ENCODE peak calls at places on chromosome 20, in six cellular contexts. One of them, this sample, is unnamed.

GRCh38 chr20:47677314-47678129 is 107.8 kb downstream of the SULF2 start:
- DNase-seq in stimulated activated CD4-positive, alpha-beta T cell treated with anti-CD3 and anti-CD28 coated beads, Interleukin-15, amount 100 ng/mL, for 1 hour: no peak
- DNase-seq in HAP-1: peak
- DNase-seq in tibial artery: peak
- DNase-seq in NCI-H2081: peak
- DNase-seq in activated T-helper 1 cell treated with anti-CD3 and anti-CD28 coated beads, Interleukin-12 subunit alpha, Interleukin-12 subunit beta, Interleukin-2, Interleukin-4 antibody, amounts not matched to agents 30 ng/mL and 10 ng/mL and 1 ng/mL, durations not matched to agents 14 hours and 24 hours and 36 hours: peak
- DNase-seq in this sample: no peak

GRCh38 chr20:10511507-10512231 is 76.6 kb downstream of the SLX4IP start:
- DNase-seq in stimulated activated CD4-positive, alpha-beta T cell treated with anti-CD3 and anti-CD28 coated beads, Interleukin-15, amount 100 ng/mL, for 1 hour: peak
- DNase-seq in HAP-1: peak
- DNase-seq in tibial artery: peak
- DNase-seq in NCI-H2081: no peak
- DNase-seq in activated T-helper 1 cell treated with anti-CD3 and anti-CD28 coated beads, Interleukin-12 subunit alpha, Interleukin-12 subunit beta, Interleukin-2, Interleukin-4 antibody, amounts not matched to agents 30 ng/mL and 10 ng/mL and 1 ng/mL, durations not matched to agents 14 hours and 24 hours and 36 hours: peak
- DNase-seq in this sample: peak

GRCh38 chr20:43825635-43826034 is 89.0 kb upstream of the TOX2 start:
- DNase-seq in stimulated activated CD4-positive, alpha-beta T cell treated with anti-CD3 and anti-CD28 coated beads, Interleukin-15, amount 100 ng/mL, for 1 hour: no peak
- DNase-seq in HAP-1: no peak
- DNase-seq in tibial artery: no peak
- DNase-seq in NCI-H2081: no peak
- DNase-seq in activated T-helper 1 cell treated with anti-CD3 and anti-CD28 coated beads, Interleukin-12 subunit alpha, Interleukin-12 subunit beta, Interleukin-2, Interleukin-4 antibody, amounts not matched to agents 30 ng/mL and 10 ng/mL and 1 ng/mL, durations not matched to agents 14 hours and 24 hours and 36 hours: no peak
- DNase-seq in this sample: no peak

GRCh38 chr20:14401479-14402138 is 64.2 kb upstream of the FLRT3 start:
- DNase-seq in stimulated activated CD4-positive, alpha-beta T cell treated with anti-CD3 and anti-CD28 coated beads, Interleukin-15, amount 100 ng/mL, for 1 hour: no peak
- DNase-seq in HAP-1: no peak
- DNase-seq in tibial artery: no peak
- DNase-seq in NCI-H2081: peak
- DNase-seq in activated T-helper 1 cell treated with anti-CD3 and anti-CD28 coated beads, Interleukin-12 subunit alpha, Interleukin-12 subunit beta, Interleukin-2, Interleukin-4 antibody, amounts not matched to agents 30 ng/mL and 10 ng/mL and 1 ng/mL, durations not matched to agents 14 hours and 24 hours and 36 hours: no peak
- DNase-seq in this sample: no peak

GRCh38 chr20:5630071-5630470 is 120.1 kb upstream of the SHLD1 start:
- DNase-seq in stimulated activated CD4-positive, alpha-beta T cell treated with anti-CD3 and anti-CD28 coated beads, Interleukin-15, amount 100 ng/mL, for 1 hour: no peak
- DNase-seq in HAP-1: no peak
- DNase-seq in tibial artery: no peak
- DNase-seq in NCI-H2081: no peak
- DNase-seq in activated T-helper 1 cell treated with anti-CD3 and anti-CD28 coated beads, Interleukin-12 subunit alpha, Interleukin-12 subunit beta, Interleukin-2, Interleukin-4 antibody, amounts not matched to agents 30 ng/mL and 10 ng/mL and 1 ng/mL, durations not matched to agents 14 hours and 24 hours and 36 hours: no peak
- DNase-seq in this sample: no peak

GRCh38 chr20:44409132-44409600 is 53.7 kb downstream of the HNF4A start:
- DNase-seq in stimulated activated CD4-positive, alpha-beta T cell treated with anti-CD3 and anti-CD28 coated beads, Interleukin-15, amount 100 ng/mL, for 1 hour: no peak
- DNase-seq in HAP-1: no peak
- DNase-seq in tibial artery: no peak
- DNase-seq in NCI-H2081: no peak
- DNase-seq in activated T-helper 1 cell treated with anti-CD3 and anti-CD28 coated beads, Interleukin-12 subunit alpha, Interleukin-12 subunit beta, Interleukin-2, Interleukin-4 antibody, amounts not matched to agents 30 ng/mL and 10 ng/mL and 1 ng/mL, durations not matched to agents 14 hours and 24 hours and 36 hours: no peak
- DNase-seq in this sample: no peak

GRCh38 chr20:278181-278580 is 12.4 kb downstream of the C20orf96 start:
- DNase-seq in stimulated activated CD4-positive, alpha-beta T cell treated with anti-CD3 and anti-CD28 coated beads, Interleukin-15, amount 100 ng/mL, for 1 hour: no peak
- DNase-seq in HAP-1: no peak
- DNase-seq in tibial artery: peak
- DNase-seq in NCI-H2081: no peak
- DNase-seq in activated T-helper 1 cell treated with anti-CD3 and anti-CD28 coated beads, Interleukin-12 subunit alpha, Interleukin-12 subunit beta, Interleukin-2, Interleukin-4 antibody, amounts not matched to agents 30 ng/mL and 10 ng/mL and 1 ng/mL, durations not matched to agents 14 hours and 24 hours and 36 hours: no peak
- DNase-seq in this sample: no peak

GRCh38 chr20:34566978-34567884 is 8.7 kb downstream of the MAP1LC3A start:
- DNase-seq in stimulated activated CD4-positive, alpha-beta T cell treated with anti-CD3 and anti-CD28 coated beads, Interleukin-15, amount 100 ng/mL, for 1 hour: no peak
- DNase-seq in HAP-1: no peak
- DNase-seq in tibial artery: no peak
- DNase-seq in NCI-H2081: no peak
- DNase-seq in activated T-helper 1 cell treated with anti-CD3 and anti-CD28 coated beads, Interleukin-12 subunit alpha, Interleukin-12 subunit beta, Interleukin-2, Interleukin-4 antibody, amounts not matched to agents 30 ng/mL and 10 ng/mL and 1 ng/mL, durations not matched to agents 14 hours and 24 hours and 36 hours: no peak
- DNase-seq in this sample: no peak

GRCh38 chr20:4183361-4183760 is 168.0 kb upstream of the RNF24 start:
- DNase-seq in stimulated activated CD4-positive, alpha-beta T cell treated with anti-CD3 and anti-CD28 coated beads, Interleukin-15, amount 100 ng/mL, for 1 hour: no peak
- DNase-seq in HAP-1: no peak
- DNase-seq in tibial artery: no peak
- DNase-seq in NCI-H2081: no peak
- DNase-seq in activated T-helper 1 cell treated with anti-CD3 and anti-CD28 coated beads, Interleukin-12 subunit alpha, Interleukin-12 subunit beta, Interleukin-2, Interleukin-4 antibody, amounts not matched to agents 30 ng/mL and 10 ng/mL and 1 ng/mL, durations not matched to agents 14 hours and 24 hours and 36 hours: no peak
- DNase-seq in this sample: no peak

GRCh38 chr20:25254571-25254970 is 6.7 kb downstream of the PYGB start:
- DNase-seq in stimulated activated CD4-positive, alpha-beta T cell treated with anti-CD3 and anti-CD28 coated beads, Interleukin-15, amount 100 ng/mL, for 1 hour: no peak
- DNase-seq in HAP-1: no peak
- DNase-seq in tibial artery: no peak
- DNase-seq in NCI-H2081: no peak
- DNase-seq in activated T-helper 1 cell treated with anti-CD3 and anti-CD28 coated beads, Interleukin-12 subunit alpha, Interleukin-12 subunit beta, Interleukin-2, Interleukin-4 antibody, amounts not matched to agents 30 ng/mL and 10 ng/mL and 1 ng/mL, durations not matched to agents 14 hours and 24 hours and 36 hours: no peak
- DNase-seq in this sample: no peak

GRCh38 chr20:52313335-52313963 is 121.9 kb upstream of the ZFP64 start:
- DNase-seq in stimulated activated CD4-positive, alpha-beta T cell treated with anti-CD3 and anti-CD28 coated beads, Interleukin-15, amount 100 ng/mL, for 1 hour: no peak
- DNase-seq in HAP-1: peak
- DNase-seq in tibial artery: no peak
- DNase-seq in NCI-H2081: peak
- DNase-seq in activated T-helper 1 cell treated with anti-CD3 and anti-CD28 coated beads, Interleukin-12 subunit alpha, Interleukin-12 subunit beta, Interleukin-2, Interleukin-4 antibody, amounts not matched to agents 30 ng/mL and 10 ng/mL and 1 ng/mL, durations not matched to agents 14 hours and 24 hours and 36 hours: no peak
- DNase-seq in this sample: no peak

GRCh38 chr20:45361794-45362193 is 1.2 kb upstream of the SYS1 start:
- DNase-seq in stimulated activated CD4-positive, alpha-beta T cell treated with anti-CD3 and anti-CD28 coated beads, Interleukin-15, amount 100 ng/mL, for 1 hour: no peak
- DNase-seq in HAP-1: no peak
- DNase-seq in tibial artery: no peak
- DNase-seq in NCI-H2081: no peak
- DNase-seq in activated T-helper 1 cell treated with anti-CD3 and anti-CD28 coated beads, Interleukin-12 subunit alpha, Interleukin-12 subunit beta, Interleukin-2, Interleukin-4 antibody, amounts not matched to agents 30 ng/mL and 10 ng/mL and 1 ng/mL, durations not matched to agents 14 hours and 24 hours and 36 hours: no peak
- DNase-seq in this sample: no peak

GRCh38 chr20:62704341-62704948 is 4.2 kb upstream of the NTSR1 start:
- DNase-seq in stimulated activated CD4-positive, alpha-beta T cell treated with anti-CD3 and anti-CD28 coated beads, Interleukin-15, amount 100 ng/mL, for 1 hour: no peak
- DNase-seq in HAP-1: peak
- DNase-seq in tibial artery: peak
- DNase-seq in NCI-H2081: peak
- DNase-seq in activated T-helper 1 cell treated with anti-CD3 and anti-CD28 coated beads, Interleukin-12 subunit alpha, Interleukin-12 subunit beta, Interleukin-2, Interleukin-4 antibody, amounts not matched to agents 30 ng/mL and 10 ng/mL and 1 ng/mL, durations not matched to agents 14 hours and 24 hours and 36 hours: no peak
- DNase-seq in this sample: peak

GRCh38 chr20:13788167-13788834 is 3.5 kb downstream of the NDUFAF5 start:
- DNase-seq in stimulated activated CD4-positive, alpha-beta T cell treated with anti-CD3 and anti-CD28 coated beads, Interleukin-15, amount 100 ng/mL, for 1 hour: no peak
- DNase-seq in HAP-1: peak
- DNase-seq in tibial artery: no peak
- DNase-seq in NCI-H2081: peak
- DNase-seq in activated T-helper 1 cell treated with anti-CD3 and anti-CD28 coated beads, Interleukin-12 subunit alpha, Interleukin-12 subunit beta, Interleukin-2, Interleukin-4 antibody, amounts not matched to agents 30 ng/mL and 10 ng/mL and 1 ng/mL, durations not matched to agents 14 hours and 24 hours and 36 hours: no peak
- DNase-seq in this sample: no peak

GRCh38 chr20:15882553-15882952 is 690.7 kb downstream of the KIF16B start:
- DNase-seq in stimulated activated CD4-positive, alpha-beta T cell treated with anti-CD3 and anti-CD28 coated beads, Interleukin-15, amount 100 ng/mL, for 1 hour: no peak
- DNase-seq in HAP-1: no peak
- DNase-seq in tibial artery: no peak
- DNase-seq in NCI-H2081: no peak
- DNase-seq in activated T-helper 1 cell treated with anti-CD3 and anti-CD28 coated beads, Interleukin-12 subunit alpha, Interleukin-12 subunit beta, Interleukin-2, Interleukin-4 antibody, amounts not matched to agents 30 ng/mL and 10 ng/mL and 1 ng/mL, durations not matched to agents 14 hours and 24 hours and 36 hours: no peak
- DNase-seq in this sample: no peak

GRCh38 chr20:40579701-40580100 is 109.3 kb downstream of the MAFB start:
- DNase-seq in stimulated activated CD4-positive, alpha-beta T cell treated with anti-CD3 and anti-CD28 coated beads, Interleukin-15, amount 100 ng/mL, for 1 hour: no peak
- DNase-seq in HAP-1: no peak
- DNase-seq in tibial artery: no peak
- DNase-seq in NCI-H2081: no peak
- DNase-seq in activated T-helper 1 cell treated with anti-CD3 and anti-CD28 coated beads, Interleukin-12 subunit alpha, Interleukin-12 subunit beta, Interleukin-2, Interleukin-4 antibody, amounts not matched to agents 30 ng/mL and 10 ng/mL and 1 ng/mL, durations not matched to agents 14 hours and 24 hours and 36 hours: no peak
- DNase-seq in this sample: no peak

GRCh38 chr20:36666181-36666740 is 20.3 kb upstream of the SLA2 start:
- DNase-seq in stimulated activated CD4-positive, alpha-beta T cell treated with anti-CD3 and anti-CD28 coated beads, Interleukin-15, amount 100 ng/mL, for 1 hour: no peak
- DNase-seq in HAP-1: no peak
- DNase-seq in tibial artery: no peak
- DNase-seq in NCI-H2081: no peak
- DNase-seq in activated T-helper 1 cell treated with anti-CD3 and anti-CD28 coated beads, Interleukin-12 subunit alpha, Interleukin-12 subunit beta, Interleukin-2, Interleukin-4 antibody, amounts not matched to agents 30 ng/mL and 10 ng/mL and 1 ng/mL, durations not matched to agents 14 hours and 24 hours and 36 hours: no peak
- DNase-seq in this sample: no peak

GRCh38 chr20:54167909-54168872 is 5.6 kb downstream of the CYP24A1 start:
- DNase-seq in stimulated activated CD4-positive, alpha-beta T cell treated with anti-CD3 and anti-CD28 coated beads, Interleukin-15, amount 100 ng/mL, for 1 hour: no peak
- DNase-seq in HAP-1: no peak
- DNase-seq in tibial artery: no peak
- DNase-seq in NCI-H2081: no peak
- DNase-seq in activated T-helper 1 cell treated with anti-CD3 and anti-CD28 coated beads, Interleukin-12 subunit alpha, Interleukin-12 subunit beta, Interleukin-2, Interleukin-4 antibody, amounts not matched to agents 30 ng/mL and 10 ng/mL and 1 ng/mL, durations not matched to agents 14 hours and 24 hours and 36 hours: no peak
- DNase-seq in this sample: no peak

GRCh38 chr20:53866787-53867740 is 203.3 kb downstream of the BCAS1 start:
- DNase-seq in stimulated activated CD4-positive, alpha-beta T cell treated with anti-CD3 and anti-CD28 coated beads, Interleukin-15, amount 100 ng/mL, for 1 hour: no peak
- DNase-seq in HAP-1: peak
- DNase-seq in tibial artery: no peak
- DNase-seq in NCI-H2081: no peak
- DNase-seq in activated T-helper 1 cell treated with anti-CD3 and anti-CD28 coated beads, Interleukin-12 subunit alpha, Interleukin-12 subunit beta, Interleukin-2, Interleukin-4 antibody, amounts not matched to agents 30 ng/mL and 10 ng/mL and 1 ng/mL, durations not matched to agents 14 hours and 24 hours and 36 hours: no peak
- DNase-seq in this sample: no peak

GRCh38 chr20:776165-776564 is 7.9 kb upstream of the SLC52A3 start:
- DNase-seq in stimulated activated CD4-positive, alpha-beta T cell treated with anti-CD3 and anti-CD28 coated beads, Interleukin-15, amount 100 ng/mL, for 1 hour: no peak
- DNase-seq in HAP-1: no peak
- DNase-seq in tibial artery: no peak
- DNase-seq in NCI-H2081: no peak
- DNase-seq in activated T-helper 1 cell treated with anti-CD3 and anti-CD28 coated beads, Interleukin-12 subunit alpha, Interleukin-12 subunit beta, Interleukin-2, Interleukin-4 antibody, amounts not matched to agents 30 ng/mL and 10 ng/mL and 1 ng/mL, durations not matched to agents 14 hours and 24 hours and 36 hours: no peak
- DNase-seq in this sample: no peak

GRCh38 chr20:49872056-49872455 is 43.3 kb downstream of the SPATA2 start:
- DNase-seq in stimulated activated CD4-positive, alpha-beta T cell treated with anti-CD3 and anti-CD28 coated beads, Interleukin-15, amount 100 ng/mL, for 1 hour: no peak
- DNase-seq in HAP-1: no peak
- DNase-seq in tibial artery: no peak
- DNase-seq in NCI-H2081: no peak
- DNase-seq in activated T-helper 1 cell treated with anti-CD3 and anti-CD28 coated beads, Interleukin-12 subunit alpha, Interleukin-12 subunit beta, Interleukin-2, Interleukin-4 antibody, amounts not matched to agents 30 ng/mL and 10 ng/mL and 1 ng/mL, durations not matched to agents 14 hours and 24 hours and 36 hours: no peak
- DNase-seq in this sample: no peak

GRCh38 chr20:14507711-14508110 is 170.3 kb upstream of the FLRT3 start:
- DNase-seq in stimulated activated CD4-positive, alpha-beta T cell treated with anti-CD3 and anti-CD28 coated beads, Interleukin-15, amount 100 ng/mL, for 1 hour: no peak
- DNase-seq in HAP-1: no peak
- DNase-seq in tibial artery: no peak
- DNase-seq in NCI-H2081: no peak
- DNase-seq in activated T-helper 1 cell treated with anti-CD3 and anti-CD28 coated beads, Interleukin-12 subunit alpha, Interleukin-12 subunit beta, Interleukin-2, Interleukin-4 antibody, amounts not matched to agents 30 ng/mL and 10 ng/mL and 1 ng/mL, durations not matched to agents 14 hours and 24 hours and 36 hours: no peak
- DNase-seq in this sample: no peak

GRCh38 chr20:4134861-4135379 is 119.6 kb upstream of the RNF24 start:
- DNase-seq in stimulated activated CD4-positive, alpha-beta T cell treated with anti-CD3 and anti-CD28 coated beads, Interleukin-15, amount 100 ng/mL, for 1 hour: no peak
- DNase-seq in HAP-1: no peak
- DNase-seq in tibial artery: no peak
- DNase-seq in NCI-H2081: no peak
- DNase-seq in activated T-helper 1 cell treated with anti-CD3 and anti-CD28 coated beads, Interleukin-12 subunit alpha, Interleukin-12 subunit beta, Interleukin-2, Interleukin-4 antibody, amounts not matched to agents 30 ng/mL and 10 ng/mL and 1 ng/mL, durations not matched to agents 14 hours and 24 hours and 36 hours: no peak
- DNase-seq in this sample: no peak

GRCh38 chr20:33262658-33263065 is 20.4 kb upstream of the BPIFB1 start:
- DNase-seq in stimulated activated CD4-positive, alpha-beta T cell treated with anti-CD3 and anti-CD28 coated beads, Interleukin-15, amount 100 ng/mL, for 1 hour: no peak
- DNase-seq in HAP-1: peak
- DNase-seq in tibial artery: peak
- DNase-seq in NCI-H2081: peak
- DNase-seq in activated T-helper 1 cell treated with anti-CD3 and anti-CD28 coated beads, Interleukin-12 subunit alpha, Interleukin-12 subunit beta, Interleukin-2, Interleukin-4 antibody, amounts not matched to agents 30 ng/mL and 10 ng/mL and 1 ng/mL, durations not matched to agents 14 hours and 24 hours and 36 hours: no peak
- DNase-seq in this sample: peak

GRCh38 chr20:21259346-21259745 is 43.8 kb upstream of the XRN2 start:
- DNase-seq in stimulated activated CD4-positive, alpha-beta T cell treated with anti-CD3 and anti-CD28 coated beads, Interleukin-15, amount 100 ng/mL, for 1 hour: no peak
- DNase-seq in HAP-1: no peak
- DNase-seq in tibial artery: no peak
- DNase-seq in NCI-H2081: no peak
- DNase-seq in activated T-helper 1 cell treated with anti-CD3 and anti-CD28 coated beads, Interleukin-12 subunit alpha, Interleukin-12 subunit beta, Interleukin-2, Interleukin-4 antibody, amounts not matched to agents 30 ng/mL and 10 ng/mL and 1 ng/mL, durations not matched to agents 14 hours and 24 hours and 36 hours: no peak
- DNase-seq in this sample: no peak

GRCh38 chr20:11337361-11338130 is 580.1 kb upstream of the BTBD3 start:
- DNase-seq in stimulated activated CD4-positive, alpha-beta T cell treated with anti-CD3 and anti-CD28 coated beads, Interleukin-15, amount 100 ng/mL, for 1 hour: no peak
- DNase-seq in HAP-1: no peak
- DNase-seq in tibial artery: no peak
- DNase-seq in NCI-H2081: no peak
- DNase-seq in activated T-helper 1 cell treated with anti-CD3 and anti-CD28 coated beads, Interleukin-12 subunit alpha, Interleukin-12 subunit beta, Interleukin-2, Interleukin-4 antibody, amounts not matched to agents 30 ng/mL and 10 ng/mL and 1 ng/mL, durations not matched to agents 14 hours and 24 hours and 36 hours: no peak
- DNase-seq in this sample: no peak

GRCh38 chr20:34512266-34512954 is 3.8 kb upstream of the DYNLRB1 start:
- DNase-seq in stimulated activated CD4-positive, alpha-beta T cell treated with anti-CD3 and anti-CD28 coated beads, Interleukin-15, amount 100 ng/mL, for 1 hour: no peak
- DNase-seq in HAP-1: no peak
- DNase-seq in tibial artery: no peak
- DNase-seq in NCI-H2081: no peak
- DNase-seq in activated T-helper 1 cell treated with anti-CD3 and anti-CD28 coated beads, Interleukin-12 subunit alpha, Interleukin-12 subunit beta, Interleukin-2, Interleukin-4 antibody, amounts not matched to agents 30 ng/mL and 10 ng/mL and 1 ng/mL, durations not matched to agents 14 hours and 24 hours and 36 hours: no peak
- DNase-seq in this sample: no peak

GRCh38 chr20:31845300-31845863 is at the start of gene FOXS1:
- DNase-seq in stimulated activated CD4-positive, alpha-beta T cell treated with anti-CD3 and anti-CD28 coated beads, Interleukin-15, amount 100 ng/mL, for 1 hour: no peak
- DNase-seq in HAP-1: no peak
- DNase-seq in tibial artery: peak
- DNase-seq in NCI-H2081: no peak
- DNase-seq in activated T-helper 1 cell treated with anti-CD3 and anti-CD28 coated beads, Interleukin-12 subunit alpha, Interleukin-12 subunit beta, Interleukin-2, Interleukin-4 antibody, amounts not matched to agents 30 ng/mL and 10 ng/mL and 1 ng/mL, durations not matched to agents 14 hours and 24 hours and 36 hours: no peak
- DNase-seq in this sample: no peak

GRCh38 chr20:29079769-29080690 is 2177.4 kb upstream of the DEFB115 start:
- DNase-seq in stimulated activated CD4-positive, alpha-beta T cell treated with anti-CD3 and anti-CD28 coated beads, Interleukin-15, amount 100 ng/mL, for 1 hour: no peak
- DNase-seq in HAP-1: no peak
- DNase-seq in tibial artery: no peak
- DNase-seq in NCI-H2081: no peak
- DNase-seq in activated T-helper 1 cell treated with anti-CD3 and anti-CD28 coated beads, Interleukin-12 subunit alpha, Interleukin-12 subunit beta, Interleukin-2, Interleukin-4 antibody, amounts not matched to agents 30 ng/mL and 10 ng/mL and 1 ng/mL, durations not matched to agents 14 hours and 24 hours and 36 hours: no peak
- DNase-seq in this sample: no peak

GRCh38 chr20:46901638-46902037 is 7.0 kb downstream of the EYA2 start:
- DNase-seq in stimulated activated CD4-positive, alpha-beta T cell treated with anti-CD3 and anti-CD28 coated beads, Interleukin-15, amount 100 ng/mL, for 1 hour: no peak
- DNase-seq in HAP-1: no peak
- DNase-seq in tibial artery: no peak
- DNase-seq in NCI-H2081: no peak
- DNase-seq in activated T-helper 1 cell treated with anti-CD3 and anti-CD28 coated beads, Interleukin-12 subunit alpha, Interleukin-12 subunit beta, Interleukin-2, Interleukin-4 antibody, amounts not matched to agents 30 ng/mL and 10 ng/mL and 1 ng/mL, durations not matched to agents 14 hours and 24 hours and 36 hours: no peak
- DNase-seq in this sample: no peak

GRCh38 chr20:58628491-58629212 is 22.4 kb upstream of the STX16 start:
- DNase-seq in stimulated activated CD4-positive, alpha-beta T cell treated with anti-CD3 and anti-CD28 coated beads, Interleukin-15, amount 100 ng/mL, for 1 hour: no peak
- DNase-seq in HAP-1: no peak
- DNase-seq in tibial artery: no peak
- DNase-seq in NCI-H2081: no peak
- DNase-seq in activated T-helper 1 cell treated with anti-CD3 and anti-CD28 coated beads, Interleukin-12 subunit alpha, Interleukin-12 subunit beta, Interleukin-2, Interleukin-4 antibody, amounts not matched to agents 30 ng/mL and 10 ng/mL and 1 ng/mL, durations not matched to agents 14 hours and 24 hours and 36 hours: no peak
- DNase-seq in this sample: no peak

GRCh38 chr20:31758521-31758920 is 19.4 kb downstream of the TPX2 start:
- DNase-seq in stimulated activated CD4-positive, alpha-beta T cell treated with anti-CD3 and anti-CD28 coated beads, Interleukin-15, amount 100 ng/mL, for 1 hour: no peak
- DNase-seq in HAP-1: no peak
- DNase-seq in tibial artery: no peak
- DNase-seq in NCI-H2081: no peak
- DNase-seq in activated T-helper 1 cell treated with anti-CD3 and anti-CD28 coated beads, Interleukin-12 subunit alpha, Interleukin-12 subunit beta, Interleukin-2, Interleukin-4 antibody, amounts not matched to agents 30 ng/mL and 10 ng/mL and 1 ng/mL, durations not matched to agents 14 hours and 24 hours and 36 hours: no peak
- DNase-seq in this sample: no peak

GRCh38 chr20:16479666-16480065 is 93.6 kb downstream of the KIF16B start:
- DNase-seq in stimulated activated CD4-positive, alpha-beta T cell treated with anti-CD3 and anti-CD28 coated beads, Interleukin-15, amount 100 ng/mL, for 1 hour: no peak
- DNase-seq in HAP-1: no peak
- DNase-seq in tibial artery: no peak
- DNase-seq in NCI-H2081: no peak
- DNase-seq in activated T-helper 1 cell treated with anti-CD3 and anti-CD28 coated beads, Interleukin-12 subunit alpha, Interleukin-12 subunit beta, Interleukin-2, Interleukin-4 antibody, amounts not matched to agents 30 ng/mL and 10 ng/mL and 1 ng/mL, durations not matched to agents 14 hours and 24 hours and 36 hours: no peak
- DNase-seq in this sample: no peak

GRCh38 chr20:56900252-56900651 is 271.1 kb downstream of the TFAP2C start:
- DNase-seq in stimulated activated CD4-positive, alpha-beta T cell treated with anti-CD3 and anti-CD28 coated beads, Interleukin-15, amount 100 ng/mL, for 1 hour: no peak
- DNase-seq in HAP-1: no peak
- DNase-seq in tibial artery: no peak
- DNase-seq in NCI-H2081: no peak
- DNase-seq in activated T-helper 1 cell treated with anti-CD3 and anti-CD28 coated beads, Interleukin-12 subunit alpha, Interleukin-12 subunit beta, Interleukin-2, Interleukin-4 antibody, amounts not matched to agents 30 ng/mL and 10 ng/mL and 1 ng/mL, durations not matched to agents 14 hours and 24 hours and 36 hours: no peak
- DNase-seq in this sample: no peak

GRCh38 chr20:19583532-19584175 is 174.4 kb upstream of the RIN2 start:
- DNase-seq in stimulated activated CD4-positive, alpha-beta T cell treated with anti-CD3 and anti-CD28 coated beads, Interleukin-15, amount 100 ng/mL, for 1 hour: no peak
- DNase-seq in HAP-1: peak
- DNase-seq in tibial artery: peak
- DNase-seq in NCI-H2081: peak
- DNase-seq in activated T-helper 1 cell treated with anti-CD3 and anti-CD28 coated beads, Interleukin-12 subunit alpha, Interleukin-12 subunit beta, Interleukin-2, Interleukin-4 antibody, amounts not matched to agents 30 ng/mL and 10 ng/mL and 1 ng/mL, durations not matched to agents 14 hours and 24 hours and 36 hours: peak
- DNase-seq in this sample: no peak

GRCh38 chr20:21670126-21670525 is 35.3 kb upstream of the PAX1 start:
- DNase-seq in stimulated activated CD4-positive, alpha-beta T cell treated with anti-CD3 and anti-CD28 coated beads, Interleukin-15, amount 100 ng/mL, for 1 hour: no peak
- DNase-seq in HAP-1: no peak
- DNase-seq in tibial artery: no peak
- DNase-seq in NCI-H2081: no peak
- DNase-seq in activated T-helper 1 cell treated with anti-CD3 and anti-CD28 coated beads, Interleukin-12 subunit alpha, Interleukin-12 subunit beta, Interleukin-2, Interleukin-4 antibody, amounts not matched to agents 30 ng/mL and 10 ng/mL and 1 ng/mL, durations not matched to agents 14 hours and 24 hours and 36 hours: no peak
- DNase-seq in this sample: no peak

GRCh38 chr20:43295263-43295662 is 105.6 kb upstream of the PTPRT start:
- DNase-seq in stimulated activated CD4-positive, alpha-beta T cell treated with anti-CD3 and anti-CD28 coated beads, Interleukin-15, amount 100 ng/mL, for 1 hour: no peak
- DNase-seq in HAP-1: no peak
- DNase-seq in tibial artery: no peak
- DNase-seq in NCI-H2081: no peak
- DNase-seq in activated T-helper 1 cell treated with anti-CD3 and anti-CD28 coated beads, Interleukin-12 subunit alpha, Interleukin-12 subunit beta, Interleukin-2, Interleukin-4 antibody, amounts not matched to agents 30 ng/mL and 10 ng/mL and 1 ng/mL, durations not matched to agents 14 hours and 24 hours and 36 hours: no peak
- DNase-seq in this sample: no peak

This sample was measured in amniotic stem cell.